ENCODE peak calls at places on chromosomes 1 and 21, in seven cellular contexts. N, S, W, P, Z, L and C are unnamed samples. For H3K27me3 and H3K4me1, the result is how much of the 10 kb centered on the place peaks cover.

GRCh38 chr1:17586172-17586963 is 46.9 kb downstream of the ARHGEF10L start:
- DNase-seq in Z (no peak), W (no peak), P (no peak), L (no peak), N (no peak), S (no peak), C (peak)

GRCh38 chr1:246785536-246786111 is 61.4 kb downstream of the SCCPDH start:
- DNase-seq in N (no peak), P (no peak), W (no peak), S (no peak), Z (no peak), L (no peak), C (no peak)

GRCh38 chr21:14883351-14883750 is 181.4 kb downstream of the NRIP1 start:
- DNase-seq in P (no peak), N (no peak), S (no peak), Z (no peak), W (no peak), L (no peak), C (no peak)

GRCh38 chr1:86696522-86696921 is 7.9 kb upstream of the SH3GLB1 start:
- DNase-seq in N (no peak), L (no peak), S (no peak), P (no peak), W (no peak), Z (no peak), C (no peak)

GRCh38 chr1:92858564-92859399 is 26.9 kb downstream of the RPL5 start:
- DNase-seq in S (peak), Z (peak), P (no peak), W (peak), N (no peak), L (peak), C (peak)

GRCh38 chr1:214617843-214618242 is 14.8 kb downstream of the CENPF start:
- DNase-seq in W (no peak), N (no peak), L (no peak), Z (no peak), S (no peak), P (no peak), C (no peak)

GRCh38 chr1:53577141-53578100 is 118.2 kb downstream of the DMRTB1 start:
- DNase-seq in P (no peak), S (no peak), L (no peak), Z (no peak), W (no peak), N (no peak), C (no peak)

GRCh38 chr1:41878495-41878894 is 40.2 kb downstream of the HIVEP3 start:
- DNase-seq in Z (no peak), S (no peak), W (no peak), P (no peak), L (no peak), N (no peak), C (no peak)

GRCh38 chr1:154765970-154766369 is 104.1 kb downstream of the KCNN3 start:
- DNase-seq in P (no peak), L (no peak), W (no peak), N (no peak), S (peak), Z (peak), C (no peak)

GRCh38 chr1:247228133-247228532 is 27.7 kb upstream of the VN1R5 start:
- DNase-seq in N (no peak), L (no peak), W (no peak), Z (no peak), P (no peak), S (no peak), C (no peak)

GRCh38 chr1:58780586-58781452 is 3.0 kb downstream of the JUN start:
- DNase-seq in P (no peak), Z (no peak), N (no peak), L (peak), W (peak), S (peak), C (peak)

GRCh38 chr1:186949173-186949572 is 120.4 kb downstream of the PLA2G4A start:
- DNase-seq in S (no peak), L (no peak), P (no peak), N (no peak), W (no peak), Z (no peak), C (no peak)

GRCh38 chr1:37755290-37755689 is 9.6 kb downstream of the EPHA10 start:
- DNase-seq in N (no peak), P (no peak), Z (no peak), L (no peak), W (no peak), S (no peak), C (no peak)

GRCh38 chr1:55179177-55179835 is 35.9 kb downstream of the USP24 start:
- DNase-seq in N (no peak), P (no peak), S (no peak), L (no peak), Z (no peak), W (no peak), C (no peak)

GRCh38 chr1:17289756-17290155 is 18.2 kb upstream of the PADI4 start:
- DNase-seq in P (no peak), L (no peak), N (no peak), W (no peak), S (no peak), Z (no peak), C (no peak)

GRCh38 chr1:38788285-38788684 is 71.3 kb downstream of the RRAGC start:
- DNase-seq in W (no peak), N (no peak), P (no peak), Z (no peak), S (no peak), L (no peak), C (no peak)

GRCh38 chr1:225260319-225260718 is 167.5 kb downstream of the LBR start:
- DNase-seq in W (no peak), Z (no peak), P (no peak), S (no peak), N (no peak), L (no peak), C (no peak)

GRCh38 chr1:172670791-172671190 is 11.9 kb downstream of the FASLG start:
- DNase-seq in Z (no peak), W (no peak), S (peak), P (no peak), L (no peak), N (no peak), C (no peak)

GRCh38 chr1:83693409-83694126 is 305.4 kb downstream of the TTLL7 start:
- DNase-seq in N (no peak), S (no peak), Z (no peak), P (no peak), L (no peak), W (no peak), C (no peak)

GRCh38 chr1:89660086-89660946 is 27.4 kb downstream of the LRRC8C start:
- DNase-seq in N (no peak), S (no peak), W (no peak), Z (no peak), L (no peak), P (no peak), C (no peak)

GRCh38 chr1:36080236-36080635 is 3.7 kb upstream of the TEKT2 start:
- DNase-seq in Z (no peak), W (no peak), S (no peak), P (no peak), L (no peak), N (no peak), C (no peak)

GRCh38 chr1:205480349-205481278 is 23.9 kb upstream of the CDK18 start:
- DNase-seq in W (no peak), L (peak), N (no peak), P (no peak), Z (no peak), S (peak), C (no peak)

GRCh38 chr21:33940164-33940563 is 24.6 kb upstream of the ATP5PO start:
- DNase-seq in N (no peak), S (no peak), W (no peak), L (no peak), P (no peak), Z (no peak), C (no peak)

GRCh38 chr1:224211262-224211962 is 28.4 kb downstream of the DEGS1 start:
- DNase-seq in Z (peak), S (no peak), N (no peak), L (no peak), P (no peak), W (peak), C (no peak)

GRCh38 chr21:32829504-32829903 is 57.9 kb upstream of the PAXBP1 start:
- DNase-seq in L (no peak), Z (no peak), W (no peak), N (no peak), S (no peak), P (no peak), C (no peak)

GRCh38 chr1:198936371-198937083 is 297.7 kb downstream of the PTPRC start:
- DNase-seq in S (no peak), N (no peak), P (no peak), Z (no peak), L (no peak), W (no peak), C (peak)

GRCh38 chr1:247576514-247576913 is 11.6 kb upstream of the OR2G2 start:
- DNase-seq in Z (no peak), N (no peak), S (no peak), L (no peak), P (no peak), W (no peak), C (no peak)

GRCh38 chr1:48242126-48242736 is 19.7 kb downstream of the SLC5A9 start:
- DNase-seq in W (no peak), P (no peak), S (no peak), L (no peak), N (no peak), Z (no peak), C (no peak)

GRCh38 chr1:42886046-42886739 is 39.8 kb downstream of the ZNF691 start:
- DNase-seq in N (no peak), S (no peak), W (no peak), L (no peak), P (no peak), Z (no peak), C (peak)

GRCh38 chr1:161020573-161021167 is at the start of gene F11R:
- DNase-seq in W (peak), L (no peak), P (no peak), N (peak), S (no peak), Z (peak), C (no peak)

GRCh38 chr1:172719066-172719627 is 60.2 kb downstream of the FASLG start:
- DNase-seq in P (no peak), Z (no peak), S (no peak), N (no peak), W (no peak), L (no peak), C (no peak)

GRCh38 chr1:116144151-116144550 is 33.0 kb downstream of the MAB21L3 start:
- DNase-seq in Z (no peak), L (no peak), S (no peak), W (no peak), P (no peak), N (no peak), C (no peak)
- H3K27me3 ChIP-seq in Z (under half), L (under half), S (under half), W (under half), P (under half), N (under half), C (under half)

GRCh38 chr1:12809933-12810332 is 18.7 kb downstream of the PRAMEF1 start:
- DNase-seq in L (no peak), S (no peak), N (no peak), W (no peak), P (no peak), Z (no peak), C (no peak)
- H3K4me1 ChIP-seq in L (under half), S (under half), N (under half), W (under half), P (under half), Z (under half), C (under half)

GRCh38 chr1:180230791-180231505 is 884 bp downstream of the LHX4 start:
- DNase-seq in N (no peak), Z (no peak), P (no peak), S (no peak), W (no peak), L (no peak), C (peak)
- H3K27me3 ChIP-seq in N (half or more), Z (half or more), P (half or more), S (half or more), W (under half), L (half or more), C (under half)

DNA sequence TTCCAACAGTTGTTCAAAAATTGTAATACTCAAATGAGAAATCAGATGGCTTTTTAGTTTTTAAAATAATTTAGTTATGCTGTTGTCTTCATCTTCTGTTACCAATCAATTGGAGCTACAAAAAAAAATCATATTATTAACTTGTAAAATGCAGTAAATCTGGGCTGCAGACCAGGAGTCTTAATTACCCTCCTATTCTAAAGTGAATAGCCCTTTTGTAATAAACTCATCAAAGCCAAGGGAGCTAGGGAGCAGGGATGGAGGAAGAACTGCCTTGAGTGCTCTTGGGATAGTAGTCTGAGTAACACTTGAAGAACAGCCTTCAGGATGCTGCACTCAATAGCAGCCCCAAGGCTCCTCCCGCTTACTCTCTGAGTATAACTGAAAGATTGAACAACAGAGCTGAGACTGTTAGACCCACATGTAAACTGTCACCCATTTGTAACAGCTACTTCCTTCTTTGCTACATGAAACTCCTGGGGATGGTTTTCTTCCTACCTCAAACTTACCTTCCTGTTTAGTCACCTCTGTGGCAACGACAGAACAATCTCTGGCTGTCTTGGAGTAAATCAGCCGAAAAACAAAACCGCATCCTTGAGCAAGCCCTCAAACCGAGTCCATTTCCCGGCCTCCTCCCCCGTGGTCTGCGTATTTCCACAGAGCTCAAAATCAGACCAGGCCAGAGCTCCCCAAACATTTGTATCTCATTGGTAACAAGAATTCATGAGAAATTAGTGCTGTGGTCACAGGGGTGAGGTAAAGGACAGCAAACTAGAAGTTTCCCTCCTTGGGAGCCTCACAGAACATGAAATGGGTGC is 55.9 kb downstream of the CD58 start:
- DNase-seq in S (peak), L (peak), Z (no peak), N (no peak), W (no peak), P (no peak), C (no peak)
- H3K4me1 ChIP-seq in S (under half), L (under half), Z (under half), N (under half), W (under half), P (under half), C (under half)

GRCh38 chr1:114338491-114338890 is 172.5 kb downstream of the TRIM33 start:
- DNase-seq in Z (no peak), L (no peak), S (no peak), P (no peak), W (no peak), N (no peak), C (no peak)

GRCh38 chr1:114342376-114342775 is 168.6 kb downstream of the TRIM33 start:
- DNase-seq in N (no peak), Z (no peak), P (no peak), L (no peak), W (no peak), S (peak), C (no peak)

GRCh38 chr1:114341886-114342285 is 169.1 kb downstream of the TRIM33 start:
- DNase-seq in N (no peak), P (no peak), S (no peak), W (no peak), L (no peak), Z (no peak), C (no peak)

GRCh38 chr1:114339379-114339778 is 171.6 kb downstream of the TRIM33 start:
- DNase-seq in S (no peak), P (no peak), W (no peak), N (no peak), L (no peak), Z (no peak), C (no peak)

DNA sequence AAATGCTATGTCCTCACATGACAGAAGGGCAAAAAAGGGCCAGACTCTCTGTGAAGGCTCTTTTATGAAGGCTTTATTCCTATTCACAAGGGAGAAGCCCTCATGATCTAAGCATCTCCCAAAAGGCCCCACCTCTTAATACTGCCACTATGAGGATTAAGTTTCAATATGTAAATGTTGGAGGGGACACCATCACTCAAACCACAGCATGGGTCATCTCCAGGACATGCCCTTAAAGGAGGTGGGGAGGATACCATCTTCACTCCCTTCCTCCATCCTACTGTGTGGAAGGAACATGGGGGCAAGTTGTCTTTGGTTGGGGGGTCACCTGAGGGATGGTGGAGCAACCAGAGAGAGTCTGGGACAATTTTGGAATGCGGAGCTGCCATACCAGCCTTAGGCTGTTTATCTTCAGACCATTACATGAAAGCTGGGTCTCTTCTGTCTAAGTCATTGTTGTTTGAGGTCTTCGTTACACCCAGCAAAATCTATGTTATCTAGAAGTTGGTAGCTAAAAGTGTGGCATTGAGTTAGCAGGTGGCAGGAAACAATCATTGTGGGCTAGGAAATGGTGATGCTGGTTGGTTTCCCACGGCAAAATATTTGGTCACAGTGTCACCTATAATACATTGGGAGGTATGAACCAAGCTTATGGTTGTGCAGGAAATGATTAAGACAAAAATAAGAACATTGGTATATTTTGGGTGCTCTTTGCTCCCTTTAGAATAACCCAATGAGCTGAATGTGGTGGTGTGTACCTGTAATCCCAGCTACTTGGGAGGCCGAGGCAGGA is 169.9 kb downstream of the TRIM33 start:
- DNase-seq in W (no peak), S (peak), Z (no peak), N (no peak), P (no peak), L (no peak), C (no peak)
- H3K27me3 ChIP-seq in W (under half), S (under half), Z (under half), N (under half), P (under half), L (under half), C (under half)

GRCh38 chr21:31555741-31556191 is 103.7 kb upstream of the SOD1 start:
- DNase-seq in W (no peak), S (no peak), L (no peak), P (no peak), Z (no peak), N (no peak), C (no peak)
- H3K4me1 ChIP-seq in W (under half), S (under half), L (under half), P (under half), Z (under half), N (under half), C (under half)